ENCODE peak calls at places on chromosomes 6 and 20, in ten cellular contexts. O, B, F, I, G, J, W, L, Z and R are unnamed samples.

GRCh38 chr6:144530118-144530517 is 245.0 kb downstream of the UTRN start:
- DNase-seq in O (no peak), B (no peak), F (no peak), I (no peak), G (no peak), J (no peak), W (no peak), L (no peak), Z (no peak), R (no peak)

GRCh38 chr6:44569931-44570385 is 182.5 kb downstream of the CDC5L start:
- DNase-seq in O (no peak), B (peak), F (no peak), I (peak), G (no peak), J (no peak), W (peak), L (no peak), Z (no peak), R (no peak)

GRCh38 chr6:3748208-3748701 is 3.3 kb downstream of the PXDC1 start:
- DNase-seq in O (peak), B (peak), F (peak), I (peak), G (peak), J (peak), W (peak), L (no peak), Z (peak), R (peak)

GRCh38 chr6:147268254-147268653 is 64.0 kb downstream of the STXBP5 start:
- DNase-seq in O (no peak), B (no peak), F (no peak), I (peak), G (no peak), J (no peak), W (no peak), L (no peak), Z (no peak), R (no peak)

GRCh38 chr6:85580104-85580877 is 13.4 kb downstream of the SNX14 start:
- DNase-seq in O (no peak), B (no peak), F (peak), I (no peak), G (no peak), J (peak), W (peak), L (no peak), Z (no peak), R (no peak)

GRCh38 chr6:136517582-136517981 is 32.6 kb downstream of the MAP7 start:
- DNase-seq in O (no peak), B (no peak), F (no peak), I (no peak), G (no peak), J (no peak), W (no peak), L (no peak), Z (no peak), R (no peak)

GRCh38 chr20:62453186-62453808 is 22.5 kb downstream of the GATA5 start:
- DNase-seq in O (no peak), B (no peak), F (no peak), I (no peak), G (no peak), J (no peak), W (no peak), L (no peak), Z (no peak), R (no peak)

GRCh38 chr6:129936329-129937165 is 75.4 kb upstream of the TMEM244 start:
- DNase-seq in O (peak), B (peak), F (peak), I (no peak), G (peak), J (peak), W (peak), L (peak), Z (peak), R (peak)

GRCh38 chr20:47318027-47318595 is 38.4 kb downstream of the ZMYND8 start:
- DNase-seq in O (no peak), B (no peak), F (peak), I (peak), G (peak), J (peak), W (peak), L (no peak), Z (peak), R (peak)

GRCh38 chr6:152160346-152160745 is 352.9 kb downstream of the ESR1 start:
- DNase-seq in O (no peak), B (no peak), F (no peak), I (no peak), G (no peak), J (no peak), W (no peak), L (no peak), Z (no peak), R (no peak)

GRCh38 chr20:34704177-34705007 is at the start of gene TP53INP2:
- DNase-seq in O (peak), B (peak), F (peak), I (peak), G (peak), J (peak), W (peak), L (peak), Z (peak), R (peak)

GRCh38 chr20:24568842-24569241 is 99.4 kb downstream of the SYNDIG1 start:
- DNase-seq in O (no peak), B (no peak), F (no peak), I (no peak), G (no peak), J (no peak), W (no peak), L (no peak), Z (no peak), R (no peak)

GRCh38 chr6:140485740-140486467 is 1111.5 kb upstream of the CITED2 start:
- DNase-seq in O (peak), B (peak), F (peak), I (peak), G (peak), J (peak), W (peak), L (no peak), Z (no peak), R (peak)

GRCh38 chr6:112155900-112156299 is 68.5 kb downstream of the FAM229B start:
- DNase-seq in O (no peak), B (no peak), F (no peak), I (peak), G (peak), J (no peak), W (peak), L (no peak), Z (no peak), R (no peak)

GRCh38 chr20:6395695-6396094 is 272.9 kb upstream of the FERMT1 start:
- DNase-seq in O (no peak), B (no peak), F (no peak), I (no peak), G (peak), J (peak), W (peak), L (no peak), Z (no peak), R (no peak)

GRCh38 chr20:4252005-4252404 is 236.6 kb upstream of the RNF24 start:
- DNase-seq in O (no peak), B (no peak), F (no peak), I (no peak), G (no peak), J (no peak), W (no peak), L (no peak), Z (no peak), R (no peak)

GRCh38 chr6:136492409-136492808 is 57.8 kb downstream of the MAP7 start:
- DNase-seq in O (no peak), B (no peak), F (no peak), I (no peak), G (no peak), J (no peak), W (no peak), L (no peak), Z (no peak), R (no peak)

GRCh38 chr6:81894788-81895221 is 142.3 kb upstream of the TENT5A start:
- DNase-seq in O (peak), B (no peak), F (no peak), I (no peak), G (no peak), J (no peak), W (peak), L (no peak), Z (no peak), R (no peak)

GRCh38 chr20:53643031-53643832 is 49.6 kb upstream of the ZNF217 start:
- DNase-seq in O (peak), B (peak), F (peak), I (peak), G (peak), J (peak), W (peak), L (peak), Z (no peak), R (peak)

GRCh38 chr20:4006640-4007039 is 8.7 kb downstream of the RNF24 start:
- DNase-seq in O (no peak), B (no peak), F (no peak), I (peak), G (no peak), J (no peak), W (peak), L (no peak), Z (no peak), R (no peak)

GRCh38 chr6:163777379-163777686 is 362.8 kb downstream of the QKI start:
- DNase-seq in O (no peak), B (no peak), F (no peak), I (no peak), G (no peak), J (no peak), W (no peak), L (no peak), Z (no peak), R (no peak)

GRCh38 chr6:145705561-145705960 is 29.8 kb downstream of the EPM2A start:
- DNase-seq in O (peak), B (peak), F (no peak), I (no peak), G (no peak), J (no peak), W (peak), L (no peak), Z (no peak), R (no peak)

GRCh38 chr6:37965964-37966676 is 146.6 kb downstream of the ZFAND3 start:
- DNase-seq in O (no peak), B (no peak), F (no peak), I (no peak), G (peak), J (peak), W (peak), L (no peak), Z (no peak), R (no peak)

GRCh38 chr20:43538855-43539700 is 19.7 kb upstream of the SGK2 start:
- DNase-seq in O (no peak), B (no peak), F (no peak), I (no peak), G (peak), J (peak), W (no peak), L (no peak), Z (no peak), R (no peak)

GRCh38 chr6:158909938-158910337 is 90.1 kb downstream of the RSPH3 start:
- DNase-seq in O (no peak), B (no peak), F (no peak), I (no peak), G (no peak), J (no peak), W (no peak), L (no peak), Z (no peak), R (no peak)

GRCh38 chr20:2114106-2114505 is 12.5 kb downstream of the STK35 start:
- DNase-seq in O (no peak), B (no peak), F (no peak), I (no peak), G (no peak), J (no peak), W (no peak), L (no peak), Z (no peak), R (no peak)